ENCODE peak calls at places on chromosomes 16 and 17, in five cellular contexts. X, G, F, A and B are unnamed samples.
A peak's percentile ranks its signal among the peaks of the same experiment; 100 is the strongest.

GRCh38 chr17:39765159-39765558 is 27.4 kb downstream of the GRB7 start:
- DNase-seq in X (no peak), G (no peak), F (no peak), A (no peak), B (no peak)

GRCh38 chr17:3687949-3688614 is 7.9 kb downstream of the P2RX5 start:
- DNase-seq in X (no peak), G (no peak), F (no peak), A (peak; percentile 60), B (no peak)

GRCh38 chr16:81817296-81817695 is 38.2 kb downstream of the PLCG2 start:
- DNase-seq in X (no peak), G (no peak), F (no peak), A (no peak), B (no peak)

GRCh38 chr17:68422821-68423220 is 34.5 kb downstream of the WIPI1 start:
- DNase-seq in X (no peak), G (no peak), F (no peak), A (no peak), B (no peak)

GRCh38 chr16:27676807-27677206 is 126.9 kb downstream of the KATNIP start:
- DNase-seq in X (no peak), G (peak; percentile 50), F (peak; percentile 8), A (no peak), B (no peak)

GRCh38 chr17:6641374-6641818 is 536 bp downstream of the TXNDC17 start:
- DNase-seq in X (no peak), G (no peak), F (peak; percentile 31), A (no peak), B (no peak)

GRCh38 chr17:37047631-37048104 is 98.9 kb downstream of the AATF start:
- DNase-seq in X (peak; percentile 69), G (peak; percentile 91), F (peak; percentile 64), A (peak; percentile 76), B (peak; percentile 77)

GRCh38 chr17:57609878-57610270 is 135.2 kb downstream of the CCDC182 start:
- DNase-seq in X (no peak), G (no peak), F (no peak), A (no peak), B (no peak)

GRCh38 chr17:4545217-4545951 is 9.8 kb downstream of the MYBBP1A start:
- DNase-seq in X (no peak), G (no peak), F (no peak), A (no peak), B (no peak)

GRCh38 chr16:86306811-86307517 is 203.4 kb upstream of the FOXF1 start:
- DNase-seq in X (no peak), G (no peak), F (no peak), A (no peak), B (no peak)

GRCh38 chr16:52725043-52725442 is 178.1 kb upstream of the TOX3 start:
- DNase-seq in X (no peak), G (no peak), F (no peak), A (no peak), B (no peak)

GRCh38 chr16:27551046-27551445 is 1.1 kb downstream of the KATNIP start:
- DNase-seq in X (no peak), G (no peak), F (no peak), A (no peak), B (no peak)

GRCh38 chr16:10877472-10877946 is 507 bp downstream of the CIITA start:
- DNase-seq in X (no peak), G (no peak), F (no peak), A (no peak), B (peak; percentile 38)

GRCh38 chr16:47213761-47214440 is 70.2 kb upstream of the NETO2 start:
- DNase-seq in X (no peak), G (no peak), F (peak; percentile 68), A (no peak), B (no peak)

GRCh38 chr17:19263621-19264010 is 26.4 kb downstream of the EPN2 start:
- DNase-seq in X (no peak), G (peak; percentile 67), F (peak; percentile 72), A (no peak), B (no peak)

GRCh38 chr17:65553009-65553645 is 8.3 kb downstream of the AXIN2 start:
- DNase-seq in X (no peak), G (peak; percentile 64), F (no peak), A (no peak), B (no peak)

GRCh38 chr17:57956311-57957119 is 1.3 kb upstream of the CUEDC1 start:
- DNase-seq in X (no peak), G (peak; percentile 44), F (no peak), A (peak; percentile 70), B (peak; percentile 15)

GRCh38 chr17:8391711-8392110 is 5.9 kb downstream of the RNF222 start:
- DNase-seq in X (no peak), G (no peak), F (peak; percentile 73), A (no peak), B (no peak)

GRCh38 chr17:32881054-32881453 is 4.1 kb upstream of the MYO1D start:
- DNase-seq in X (no peak), G (no peak), F (no peak), A (no peak), B (no peak)

GRCh38 chr16:80167657-80168056 is 373.1 kb upstream of the DYNLRB2 start:
- DNase-seq in X (no peak), G (no peak), F (peak; percentile 90), A (no peak), B (no peak)

GRCh38 chr16:70686376-70687171 is 721 bp upstream of the MTSS2 start:
- DNase-seq in X (no peak), G (no peak), F (no peak), A (no peak), B (no peak)

GRCh38 chr17:41377546-41377945 is 4.6 kb downstream of the KRT34 start:
- DNase-seq in X (no peak), G (no peak), F (peak; percentile 30), A (no peak), B (no peak)

GRCh38 chr16:2365895-2366294 is 25.4 kb upstream of the ABCA3 start:
- DNase-seq in X (no peak), G (peak; percentile 74), F (peak; percentile 31), A (no peak), B (no peak)

GRCh38 chr17:39671651-39672521 is 3.6 kb downstream of the PNMT start:
- DNase-seq in X (no peak), G (peak; percentile 64), F (peak; percentile 30), A (peak; percentile 57), B (no peak)

GRCh38 chr17:182164-182751 is 808 bp upstream of the DOC2B start:
- DNase-seq in X (no peak), G (no peak), F (peak; percentile 75), A (no peak), B (no peak)

GRCh38 chr17:27944546-27945332 is 51.6 kb upstream of the LYRM9 start:
- DNase-seq in X (no peak), G (no peak), F (no peak), A (no peak), B (no peak)